ENCODE peak calls at places on chromosomes 13 and 19, in six cellular contexts. T is globus pallidus, A is frontal cortex, V is left ventricle myocardium superior, D is kidney glomerular epithelial cell, S is BE2C. R is an unnamed sample.

GRCh38 chr13:31049833-31050232 is 111.9 kb downstream of the HSPH1 start:
- DNase-seq in T (no peak), A (no peak), V (peak), D (no peak), S (no peak), R (no peak)

GRCh38 chr13:26839682-26840081 is 79.1 kb upstream of the GPR12 start:
- DNase-seq in T (no peak), A (no peak), V (no peak), D (no peak), S (no peak), R (no peak)

GRCh38 chr19:58554494-58555368 is at the start of gene CHMP2A:
- DNase-seq in T (peak), A (peak), V (peak), D (no peak), S (peak), R (no peak)

GRCh38 chr13:97627566-97627965 is 193.6 kb downstream of the RAP2A start:
- DNase-seq in T (no peak), A (no peak), V (peak), D (peak), S (peak), R (no peak)

GRCh38 chr13:72535076-72535475 is 192.4 kb downstream of the MZT1 start:
- DNase-seq in T (no peak), A (no peak), V (no peak), D (no peak), S (no peak), R (no peak)

GRCh38 chr19:33125929-33126388 is 6.0 kb upstream of the WDR88 start:
- DNase-seq in T (peak), A (peak), V (peak), D (peak), S (peak), R (peak)

GRCh38 chr13:109348514-109349340 is 437.7 kb downstream of the IRS2 start:
- DNase-seq in T (no peak), A (no peak), V (no peak), D (peak), S (no peak), R (no peak)

GRCh38 chr19:4578552-4579248 is 19.2 kb upstream of the SEMA6B start:
- DNase-seq in T (no peak), A (no peak), V (no peak), D (no peak), S (no peak), R (no peak)

GRCh38 chr13:40799508-40799907 is 10.1 kb downstream of the SLC25A15 start:
- DNase-seq in T (no peak), A (no peak), V (no peak), D (no peak), S (no peak), R (no peak)

GRCh38 chr19:27935669-27936068 is 1277.3 kb downstream of the UQCRFS1 start:
- DNase-seq in T (no peak), A (no peak), V (no peak), D (no peak), S (no peak), R (no peak)

GRCh38 chr13:80359459-80360297 is 18.8 kb upstream of the SPRY2 start:
- DNase-seq in T (no peak), A (no peak), V (no peak), D (no peak), S (no peak), R (no peak)

GRCh38 chr19:33298146-33298911 is 4.0 kb downstream of the CEBPA start:
- DNase-seq in T (no peak), A (no peak), V (no peak), D (no peak), S (no peak), R (peak)

GRCh38 chr19:1767464-1767933 is 14.2 kb downstream of the ONECUT3 start:
- DNase-seq in T (peak), A (peak), V (peak), D (no peak), S (peak), R (no peak)

GRCh38 chr19:3655402-3656072 is 28.9 kb upstream of the CACTIN start:
- DNase-seq in T (no peak), A (peak), V (no peak), D (no peak), S (peak), R (peak)

GRCh38 chr19:548841-549830 is 5.3 kb downstream of the GZMM start:
- DNase-seq in T (no peak), A (no peak), V (no peak), D (no peak), S (no peak), R (no peak)

GRCh38 chr13:74168263-74168675 is 34.1 kb upstream of the KLF12 start:
- DNase-seq in T (no peak), A (no peak), V (no peak), D (no peak), S (no peak), R (no peak)

GRCh38 chr13:60733933-60734332 is 336.9 kb downstream of the TDRD3 start:
- DNase-seq in T (no peak), A (no peak), V (no peak), D (no peak), S (no peak), R (no peak)

GRCh38 chr19:48030073-48030472 is 13.8 kb downstream of the CABP5 start:
- DNase-seq in T (no peak), A (no peak), V (no peak), D (no peak), S (no peak), R (no peak)

GRCh38 chr19:18100710-18101109 is 3.1 kb downstream of the MAST3 start:
- DNase-seq in T (no peak), A (peak), V (no peak), D (no peak), S (no peak), R (peak)

GRCh38 chr19:39080431-39080830 is 3.7 kb upstream of the ACP7 start:
- DNase-seq in T (no peak), A (no peak), V (no peak), D (no peak), S (no peak), R (no peak)

GRCh38 chr13:19713186-19713965 is 69.4 kb downstream of the PSPC1 start:
- DNase-seq in T (no peak), A (no peak), V (no peak), D (no peak), S (no peak), R (no peak)

GRCh38 chr19:29509456-29509855 is 16.3 kb upstream of the VSTM2B start:
- DNase-seq in T (no peak), A (no peak), V (no peak), D (no peak), S (no peak), R (no peak)

GRCh38 chr13:62537593-62537992 is 1121.9 kb upstream of the PCDH20 start:
- DNase-seq in T (no peak), A (no peak), V (no peak), D (no peak), S (peak), R (no peak)

R was measured in hippocampal formation.